ENCODE peak calls at places on chromosome 10, in ten cellular contexts. One of them, this sample, is unnamed. For H3K9me3, the result is how much of the 10 kb centered on the place peaks cover.

GRCh38 chr10:110556993-110557601 is 10.4 kb upstream of the SMC3 start:
- DNase-seq in OCI-LY7: peak
- DNase-seq in A549: peak
- DNase-seq in PC-9: no peak
- DNase-seq in thoracic aorta: no peak
- DNase-seq in CD8-positive, alpha-beta memory T cell: peak
- DNase-seq in Peyer's patch: peak
- DNase-seq in CD8-positive, alpha-beta T cell: peak
- DNase-seq in sigmoid colon: no peak
- DNase-seq in tibial artery: peak
- DNase-seq in this sample: peak

GRCh38 chr10:18204050-18204449 is 63.8 kb downstream of the CACNB2 start:
- DNase-seq in tibial artery: no peak
- DNase-seq in CD8-positive, alpha-beta memory T cell: no peak
- DNase-seq in CD8-positive, alpha-beta T cell: no peak
- DNase-seq in thoracic aorta: no peak
- DNase-seq in Peyer's patch: no peak
- DNase-seq in OCI-LY7: no peak
- DNase-seq in sigmoid colon: no peak
- DNase-seq in PC-9: no peak
- DNase-seq in A549: no peak
- DNase-seq in this sample: no peak

GRCh38 chr10:49309691-49310371 is 10.9 kb downstream of the C10orf71 start:
- DNase-seq in sigmoid colon: no peak
- DNase-seq in CD8-positive, alpha-beta memory T cell: peak
- DNase-seq in thoracic aorta: no peak
- DNase-seq in PC-9: no peak
- DNase-seq in OCI-LY7: peak
- DNase-seq in CD8-positive, alpha-beta T cell: no peak
- DNase-seq in A549: no peak
- DNase-seq in tibial artery: no peak
- DNase-seq in Peyer's patch: peak
- DNase-seq in this sample: no peak

GRCh38 chr10:88938039-88938438 is 14.5 kb downstream of the ACTA2 start:
- DNase-seq in CD8-positive, alpha-beta memory T cell: no peak
- DNase-seq in A549: no peak
- DNase-seq in OCI-LY7: no peak
- DNase-seq in PC-9: no peak
- DNase-seq in tibial artery: no peak
- DNase-seq in Peyer's patch: no peak
- DNase-seq in thoracic aorta: no peak
- DNase-seq in CD8-positive, alpha-beta T cell: no peak
- DNase-seq in sigmoid colon: no peak
- DNase-seq in this sample: no peak

GRCh38 chr10:75430000-75430763 is 1.2 kb upstream of the LRMDA start:
- DNase-seq in PC-9: no peak
- DNase-seq in CD8-positive, alpha-beta T cell: no peak
- DNase-seq in Peyer's patch: no peak
- DNase-seq in tibial artery: peak
- DNase-seq in sigmoid colon: peak
- DNase-seq in OCI-LY7: peak
- DNase-seq in CD8-positive, alpha-beta memory T cell: no peak
- DNase-seq in thoracic aorta: no peak
- DNase-seq in A549: peak
- DNase-seq in this sample: no peak

GRCh38 chr10:105185101-105185500 is 544.0 kb downstream of the SORCS3 start:
- DNase-seq in thoracic aorta: no peak
- DNase-seq in OCI-LY7: no peak
- DNase-seq in sigmoid colon: no peak
- DNase-seq in A549: no peak
- DNase-seq in PC-9: no peak
- DNase-seq in Peyer's patch: no peak
- DNase-seq in CD8-positive, alpha-beta T cell: no peak
- DNase-seq in tibial artery: no peak
- DNase-seq in CD8-positive, alpha-beta memory T cell: no peak
- DNase-seq in this sample: no peak

GRCh38 chr10:113921571-113922370 is 67.3 kb downstream of the NHLRC2 start:
- DNase-seq in CD8-positive, alpha-beta T cell: no peak
- DNase-seq in sigmoid colon: no peak
- DNase-seq in PC-9: no peak
- DNase-seq in thoracic aorta: no peak
- DNase-seq in Peyer's patch: no peak
- DNase-seq in OCI-LY7: no peak
- DNase-seq in A549: no peak
- DNase-seq in tibial artery: no peak
- DNase-seq in CD8-positive, alpha-beta memory T cell: no peak
- DNase-seq in this sample: no peak

GRCh38 chr10:129586897-129587443 is 119.9 kb downstream of the MGMT start:
- DNase-seq in OCI-LY7: peak
- DNase-seq in Peyer's patch: no peak
- DNase-seq in CD8-positive, alpha-beta memory T cell: no peak
- DNase-seq in PC-9: no peak
- DNase-seq in sigmoid colon: no peak
- DNase-seq in CD8-positive, alpha-beta T cell: no peak
- DNase-seq in tibial artery: no peak
- DNase-seq in A549: peak
- DNase-seq in thoracic aorta: no peak
- DNase-seq in this sample: no peak

GRCh38 chr10:13518076-13518692 is 10.6 kb downstream of the BEND7 start:
- DNase-seq in CD8-positive, alpha-beta T cell: no peak
- DNase-seq in Peyer's patch: no peak
- DNase-seq in A549: no peak
- DNase-seq in thoracic aorta: no peak
- DNase-seq in OCI-LY7: no peak
- DNase-seq in tibial artery: no peak
- DNase-seq in sigmoid colon: no peak
- DNase-seq in CD8-positive, alpha-beta memory T cell: no peak
- DNase-seq in PC-9: peak
- DNase-seq in this sample: no peak

GRCh38 chr10:128049226-128050010 is 76.8 kb downstream of the MKI67 start:
- DNase-seq in CD8-positive, alpha-beta T cell: no peak
- DNase-seq in PC-9: no peak
- DNase-seq in A549: no peak
- DNase-seq in tibial artery: no peak
- DNase-seq in sigmoid colon: peak
- DNase-seq in Peyer's patch: no peak
- DNase-seq in OCI-LY7: no peak
- DNase-seq in thoracic aorta: no peak
- DNase-seq in CD8-positive, alpha-beta memory T cell: no peak
- DNase-seq in this sample: no peak

GRCh38 chr10:88995156-88995876 is 4.7 kb downstream of the FAS start:
- DNase-seq in CD8-positive, alpha-beta T cell: no peak
- DNase-seq in thoracic aorta: no peak
- DNase-seq in PC-9: no peak
- DNase-seq in sigmoid colon: no peak
- DNase-seq in A549: no peak
- DNase-seq in Peyer's patch: no peak
- DNase-seq in tibial artery: no peak
- DNase-seq in CD8-positive, alpha-beta memory T cell: peak
- DNase-seq in OCI-LY7: no peak
- DNase-seq in this sample: no peak

GRCh38 chr10:68992721-68993440 is 4.3 kb downstream of the KIFBP start:
- DNase-seq in thoracic aorta: peak
- DNase-seq in A549: no peak
- DNase-seq in CD8-positive, alpha-beta memory T cell: no peak
- DNase-seq in tibial artery: peak
- DNase-seq in OCI-LY7: no peak
- DNase-seq in Peyer's patch: no peak
- DNase-seq in PC-9: no peak
- DNase-seq in sigmoid colon: peak
- DNase-seq in CD8-positive, alpha-beta T cell: no peak
- DNase-seq in this sample: no peak

GRCh38 chr10:118970770-118971169 is 58.7 kb upstream of the NANOS1 start:
- DNase-seq in CD8-positive, alpha-beta T cell: no peak
- DNase-seq in Peyer's patch: no peak
- DNase-seq in tibial artery: no peak
- DNase-seq in CD8-positive, alpha-beta memory T cell: no peak
- DNase-seq in A549: no peak
- DNase-seq in PC-9: no peak
- DNase-seq in thoracic aorta: no peak
- DNase-seq in OCI-LY7: no peak
- DNase-seq in sigmoid colon: no peak
- DNase-seq in this sample: no peak

GRCh38 chr10:70803768-70804423 is 11.9 kb upstream of the SGPL1 start:
- DNase-seq in thoracic aorta: no peak
- DNase-seq in tibial artery: no peak
- DNase-seq in A549: no peak
- DNase-seq in sigmoid colon: no peak
- DNase-seq in PC-9: no peak
- DNase-seq in CD8-positive, alpha-beta T cell: no peak
- DNase-seq in CD8-positive, alpha-beta memory T cell: no peak
- DNase-seq in Peyer's patch: no peak
- DNase-seq in OCI-LY7: no peak
- DNase-seq in this sample: no peak

GRCh38 chr10:32629910-32630309 is 184.0 kb downstream of the CCDC7 start:
- DNase-seq in tibial artery: no peak
- DNase-seq in sigmoid colon: no peak
- DNase-seq in Peyer's patch: no peak
- DNase-seq in thoracic aorta: no peak
- DNase-seq in PC-9: no peak
- DNase-seq in OCI-LY7: no peak
- DNase-seq in CD8-positive, alpha-beta T cell: no peak
- DNase-seq in A549: no peak
- DNase-seq in CD8-positive, alpha-beta memory T cell: no peak
- DNase-seq in this sample: no peak

GRCh38 chr10:98528785-98529183 is 82.0 kb upstream of the HPS1 start:
- DNase-seq in OCI-LY7: no peak
- DNase-seq in CD8-positive, alpha-beta memory T cell: no peak
- DNase-seq in thoracic aorta: no peak
- DNase-seq in PC-9: no peak
- DNase-seq in Peyer's patch: no peak
- DNase-seq in A549: no peak
- DNase-seq in tibial artery: no peak
- DNase-seq in CD8-positive, alpha-beta T cell: no peak
- DNase-seq in sigmoid colon: no peak
- DNase-seq in this sample: no peak

GRCh38 chr10:102904337-102904736 is 13.8 kb upstream of the CNNM2 start:
- DNase-seq in CD8-positive, alpha-beta memory T cell: no peak
- DNase-seq in CD8-positive, alpha-beta T cell: no peak
- DNase-seq in thoracic aorta: no peak
- DNase-seq in PC-9: no peak
- DNase-seq in OCI-LY7: no peak
- DNase-seq in A549: no peak
- DNase-seq in Peyer's patch: no peak
- DNase-seq in sigmoid colon: no peak
- DNase-seq in tibial artery: no peak
- DNase-seq in this sample: no peak

DNA sequence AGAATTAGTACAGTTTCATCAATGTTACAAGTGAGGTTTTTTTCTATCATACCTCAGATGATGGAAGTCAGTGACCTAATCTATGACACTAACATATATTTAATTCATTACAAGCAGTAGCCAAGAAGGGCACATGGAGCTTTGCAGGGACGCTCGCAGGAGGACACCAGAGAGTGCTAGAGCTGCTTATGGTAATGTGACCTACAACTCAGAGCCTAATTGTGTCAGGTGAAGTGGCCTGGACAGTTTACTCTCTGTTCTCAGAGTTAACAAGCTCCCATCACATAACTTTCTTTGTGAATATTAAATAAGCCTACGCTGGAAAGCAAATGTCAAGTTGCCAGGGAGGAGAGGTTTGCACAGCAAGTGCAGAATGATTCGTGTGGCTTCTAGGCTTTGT is 11.6 kb upstream of the CNNM2 start:
- DNase-seq in A549: no peak
- DNase-seq in thoracic aorta: no peak
- DNase-seq in Peyer's patch: no peak
- DNase-seq in CD8-positive, alpha-beta T cell: no peak
- DNase-seq in CD8-positive, alpha-beta memory T cell: no peak
- DNase-seq in OCI-LY7: no peak
- DNase-seq in tibial artery: no peak
- DNase-seq in sigmoid colon: no peak
- DNase-seq in PC-9: no peak
- DNase-seq in this sample: no peak
- H3K9me3 ChIP-seq in A549: under half
- H3K9me3 ChIP-seq in thoracic aorta: under half
- H3K9me3 ChIP-seq in Peyer's patch: under half
- H3K9me3 ChIP-seq in CD8-positive, alpha-beta T cell: under half
- H3K9me3 ChIP-seq in CD8-positive, alpha-beta memory T cell: under half
- H3K9me3 ChIP-seq in OCI-LY7: under half
- H3K9me3 ChIP-seq in tibial artery: under half
- H3K9me3 ChIP-seq in sigmoid colon: under half
- H3K9me3 ChIP-seq in PC-9: under half
- H3K9me3 ChIP-seq in this sample: under half

GRCh38 chr10:44039599-44039998 is 345.3 kb downstream of the CXCL12 start:
- DNase-seq in thoracic aorta: no peak
- DNase-seq in CD8-positive, alpha-beta memory T cell: no peak
- DNase-seq in sigmoid colon: no peak
- DNase-seq in Peyer's patch: no peak
- DNase-seq in CD8-positive, alpha-beta T cell: no peak
- DNase-seq in A549: no peak
- DNase-seq in tibial artery: no peak
- DNase-seq in OCI-LY7: no peak
- DNase-seq in PC-9: no peak
- DNase-seq in this sample: no peak
- H3K9me3 ChIP-seq in thoracic aorta: under half
- H3K9me3 ChIP-seq in CD8-positive, alpha-beta memory T cell: under half
- H3K9me3 ChIP-seq in sigmoid colon: under half
- H3K9me3 ChIP-seq in Peyer's patch: under half
- H3K9me3 ChIP-seq in CD8-positive, alpha-beta T cell: under half
- H3K9me3 ChIP-seq in A549: under half
- H3K9me3 ChIP-seq in tibial artery: under half
- H3K9me3 ChIP-seq in OCI-LY7: under half
- H3K9me3 ChIP-seq in PC-9: under half
- H3K9me3 ChIP-seq in this sample: under half

DNA sequence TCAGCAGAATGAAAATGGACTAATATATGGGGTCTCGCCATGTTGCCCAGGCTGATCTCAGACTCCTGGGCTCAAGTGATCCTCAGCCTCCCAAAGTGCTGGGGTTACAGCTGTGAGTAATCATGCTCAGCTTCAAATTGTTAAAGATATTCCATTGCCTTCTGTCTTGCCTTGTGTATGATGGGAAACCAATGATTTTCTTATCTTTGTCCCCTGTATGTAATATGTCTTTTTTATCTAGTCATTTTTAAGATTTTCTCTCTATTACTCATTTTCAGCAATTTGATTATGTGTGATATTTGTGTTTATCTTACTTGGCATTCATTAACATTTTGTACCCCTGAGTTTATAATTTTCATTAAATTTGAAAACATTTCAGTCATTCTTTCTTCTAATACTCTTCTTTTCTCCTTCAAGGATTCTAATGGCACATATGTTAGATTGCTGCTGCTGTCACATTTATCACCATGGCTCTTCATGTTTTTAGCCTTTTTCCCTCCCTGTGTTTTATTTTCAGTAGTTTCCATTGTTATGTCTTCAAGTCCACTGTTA is 12.6 kb downstream of the LYZL1 start:
- DNase-seq in thoracic aorta: no peak
- DNase-seq in A549: no peak
- DNase-seq in sigmoid colon: no peak
- DNase-seq in Peyer's patch: no peak
- DNase-seq in PC-9: no peak
- DNase-seq in OCI-LY7: no peak
- DNase-seq in CD8-positive, alpha-beta memory T cell: no peak
- DNase-seq in CD8-positive, alpha-beta T cell: no peak
- DNase-seq in tibial artery: no peak
- DNase-seq in this sample: no peak
- H3K9me3 ChIP-seq in thoracic aorta: under half
- H3K9me3 ChIP-seq in A549: half or more
- H3K9me3 ChIP-seq in sigmoid colon: under half
- H3K9me3 ChIP-seq in Peyer's patch: under half
- H3K9me3 ChIP-seq in PC-9: under half
- H3K9me3 ChIP-seq in OCI-LY7: under half
- H3K9me3 ChIP-seq in CD8-positive, alpha-beta memory T cell: under half
- H3K9me3 ChIP-seq in CD8-positive, alpha-beta T cell: under half
- H3K9me3 ChIP-seq in tibial artery: under half
- H3K9me3 ChIP-seq in this sample: under half

GRCh38 chr10:131576341-131577177 is 265.0 kb upstream of the TCERG1L start:
- DNase-seq in thoracic aorta: no peak
- DNase-seq in tibial artery: no peak
- DNase-seq in OCI-LY7: no peak
- DNase-seq in PC-9: no peak
- DNase-seq in CD8-positive, alpha-beta T cell: no peak
- DNase-seq in sigmoid colon: no peak
- DNase-seq in Peyer's patch: peak
- DNase-seq in A549: no peak
- DNase-seq in CD8-positive, alpha-beta memory T cell: no peak
- DNase-seq in this sample: no peak
- H3K9me3 ChIP-seq in thoracic aorta: under half
- H3K9me3 ChIP-seq in tibial artery: under half
- H3K9me3 ChIP-seq in OCI-LY7: under half
- H3K9me3 ChIP-seq in PC-9: under half
- H3K9me3 ChIP-seq in CD8-positive, alpha-beta T cell: under half
- H3K9me3 ChIP-seq in sigmoid colon: under half
- H3K9me3 ChIP-seq in Peyer's patch: under half
- H3K9me3 ChIP-seq in A549: under half
- H3K9me3 ChIP-seq in CD8-positive, alpha-beta memory T cell: under half
- H3K9me3 ChIP-seq in this sample: under half